ENCODE peak calls at places on chromosomes 6 and 20, in four cellular contexts. One of them, this sample, is unnamed.

GRCh38 chr20:25706793-25707192 is 10.1 kb upstream of the ZNF337 start:
- DNase-seq in fibroblast of lung: no peak
- DNase-seq in EL: no peak
- DNase-seq in H54: no peak
- DNase-seq in this sample: no peak

GRCh38 chr6:42292002-42292735 is 74.5 kb upstream of the MRPS10 start:
- DNase-seq in fibroblast of lung: peak
- DNase-seq in EL: peak
- DNase-seq in H54: peak
- DNase-seq in this sample: no peak

GRCh38 chr6:14792118-14792955 is 453.5 kb upstream of the JARID2 start:
- DNase-seq in fibroblast of lung: no peak
- DNase-seq in EL: peak
- DNase-seq in H54: no peak
- DNase-seq in this sample: no peak

GRCh38 chr6:33384581-33385020 is 7.0 kb upstream of the KIFC1 start:
- DNase-seq in fibroblast of lung: peak
- DNase-seq in EL: peak
- DNase-seq in H54: peak
- DNase-seq in this sample: peak

GRCh38 chr6:54491431-54491830 is 183.2 kb downstream of the TINAG start:
- DNase-seq in fibroblast of lung: no peak
- DNase-seq in EL: peak
- DNase-seq in H54: no peak
- DNase-seq in this sample: no peak

GRCh38 chr6:4935486-4935885 is 68.4 kb downstream of the RPP40 start:
- DNase-seq in fibroblast of lung: no peak
- DNase-seq in EL: no peak
- DNase-seq in H54: no peak
- DNase-seq in this sample: no peak

GRCh38 chr6:47358440-47359225 is 48.9 kb upstream of the TNFRSF21 start:
- DNase-seq in fibroblast of lung: no peak
- DNase-seq in EL: no peak
- DNase-seq in H54: no peak
- DNase-seq in this sample: no peak

GRCh38 chr6:5582758-5583157 is 321.4 kb downstream of the FARS2 start:
- DNase-seq in fibroblast of lung: peak
- DNase-seq in EL: no peak
- DNase-seq in H54: no peak
- DNase-seq in this sample: no peak

GRCh38 chr20:34190679-34191090 is 50.5 kb upstream of the ASIP start:
- DNase-seq in fibroblast of lung: peak
- DNase-seq in EL: peak
- DNase-seq in H54: peak
- DNase-seq in this sample: peak

GRCh38 chr20:25257756-25258462 is 10.0 kb downstream of the PYGB start:
- DNase-seq in fibroblast of lung: no peak
- DNase-seq in EL: no peak
- DNase-seq in H54: no peak
- DNase-seq in this sample: no peak

GRCh38 chr20:38209736-38210405 is 44.8 kb upstream of the TGM2 start:
- DNase-seq in fibroblast of lung: no peak
- DNase-seq in EL: peak
- DNase-seq in H54: no peak
- DNase-seq in this sample: no peak

GRCh38 chr6:126040826-126041225 is 54.5 kb downstream of the TRMT11 start:
- DNase-seq in fibroblast of lung: peak
- DNase-seq in EL: peak
- DNase-seq in H54: peak
- DNase-seq in this sample: peak

GRCh38 chr6:135950709-135951108 is 99.2 kb downstream of the PDE7B start:
- DNase-seq in fibroblast of lung: no peak
- DNase-seq in EL: no peak
- DNase-seq in H54: no peak
- DNase-seq in this sample: no peak

GRCh38 chr6:159969204-159969912 is 476 bp downstream of the IGF2R start:
- DNase-seq in fibroblast of lung: peak
- DNase-seq in EL: no peak
- DNase-seq in H54: no peak
- DNase-seq in this sample: no peak

GRCh38 chr6:34025112-34025807 is 120.6 kb downstream of the GRM4 start:
- DNase-seq in fibroblast of lung: no peak
- DNase-seq in EL: no peak
- DNase-seq in H54: no peak
- DNase-seq in this sample: no peak

GRCh38 chr6:158781692-158782373 is 37.3 kb downstream of the EZR start:
- DNase-seq in fibroblast of lung: no peak
- DNase-seq in EL: no peak
- DNase-seq in H54: no peak
- DNase-seq in this sample: no peak